ENCODE peak calls at places on chromosomes 6 and 20, in nine cellular contexts. X, M, P, K, B, D, Q, L and W are unnamed samples.

GRCh38 chr6:21864211-21864610 is 270.7 kb downstream of the SOX4 start:
- DNase-seq in X (no peak), M (no peak), P (no peak), K (no peak), B (no peak), D (no peak), Q (no peak), L (no peak), W (no peak)

GRCh38 chr6:137044366-137045220 is at the start of gene IL20RA:
- DNase-seq in X (peak; percentile 20), M (no peak), P (no peak), K (peak; percentile 81), B (peak; percentile 6), D (no peak), Q (no peak), L (no peak), W (no peak)

GRCh38 chr6:96016781-96017180 is 1.0 kb downstream of the FUT9 start:
- DNase-seq in X (no peak), M (no peak), P (no peak), K (no peak), B (no peak), D (no peak), Q (no peak), L (no peak), W (no peak)

GRCh38 chr6:109055771-109056235 is 38.8 kb downstream of the SESN1 start:
- DNase-seq in X (no peak), M (no peak), P (peak; percentile 70), K (no peak), B (peak; percentile 32), D (no peak), Q (no peak), L (no peak), W (no peak)

GRCh38 chr6:151306269-151306783 is 66.6 kb downstream of the AKAP12 start:
- DNase-seq in X (no peak), M (no peak), P (no peak), K (no peak), B (no peak), D (no peak), Q (no peak), L (no peak), W (no peak)

GRCh38 chr6:52910091-52910490 is 593 bp upstream of the GSTA3 start:
- DNase-seq in X (no peak), M (no peak), P (no peak), K (no peak), B (peak; percentile 39), D (no peak), Q (no peak), L (no peak), W (no peak)

GRCh38 chr6:108732101-108732870 is 115.9 kb upstream of the ARMC2 start:
- DNase-seq in X (no peak), M (peak; percentile 49), P (peak; percentile 74), K (no peak), B (no peak), D (peak; percentile 62), Q (no peak), L (no peak), W (no peak)

GRCh38 chr6:104486003-104486402 is 373.7 kb downstream of the HACE1 start:
- DNase-seq in X (no peak), M (no peak), P (no peak), K (no peak), B (no peak), D (no peak), Q (no peak), L (no peak), W (no peak)

GRCh38 chr20:6756961-6757595 is 10.4 kb upstream of the BMP2 start:
- DNase-seq in X (no peak), M (no peak), P (no peak), K (no peak), B (no peak), D (no peak), Q (no peak), L (no peak), W (no peak)

GRCh38 chr20:2771631-2772080 is 28.8 kb downstream of the CPXM1 start:
- DNase-seq in X (no peak), M (no peak), P (no peak), K (no peak), B (no peak), D (no peak), Q (no peak), L (no peak), W (no peak)

GRCh38 chr6:2266845-2267244 is 21.4 kb upstream of the GMDS start:
- DNase-seq in X (no peak), M (no peak), P (no peak), K (no peak), B (no peak), D (no peak), Q (no peak), L (no peak), W (no peak)

GRCh38 chr6:35413911-35414310 is 38.2 kb upstream of the FANCE start:
- DNase-seq in X (no peak), M (no peak), P (no peak), K (no peak), B (no peak), D (no peak), Q (no peak), L (no peak), W (no peak)

GRCh38 chr6:35419961-35420360 is 32.2 kb upstream of the FANCE start:
- DNase-seq in X (no peak), M (no peak), P (no peak), K (no peak), B (no peak), D (no peak), Q (no peak), L (no peak), W (no peak)

GRCh38 chr6:35417979-35418661 is 34.0 kb upstream of the FANCE start:
- DNase-seq in X (no peak), M (peak; percentile 74), P (no peak), K (no peak), B (no peak), D (peak; percentile 40), Q (no peak), L (no peak), W (no peak)

GRCh38 chr6:35415065-35415880 is 36.9 kb upstream of the FANCE start:
- DNase-seq in X (peak; percentile 65), M (peak; percentile 74), P (peak; percentile 85), K (peak; percentile 75), B (peak; percentile 94), D (peak; percentile 80), Q (peak; percentile 58), L (peak; percentile 23), W (peak; percentile 26)

DNA sequence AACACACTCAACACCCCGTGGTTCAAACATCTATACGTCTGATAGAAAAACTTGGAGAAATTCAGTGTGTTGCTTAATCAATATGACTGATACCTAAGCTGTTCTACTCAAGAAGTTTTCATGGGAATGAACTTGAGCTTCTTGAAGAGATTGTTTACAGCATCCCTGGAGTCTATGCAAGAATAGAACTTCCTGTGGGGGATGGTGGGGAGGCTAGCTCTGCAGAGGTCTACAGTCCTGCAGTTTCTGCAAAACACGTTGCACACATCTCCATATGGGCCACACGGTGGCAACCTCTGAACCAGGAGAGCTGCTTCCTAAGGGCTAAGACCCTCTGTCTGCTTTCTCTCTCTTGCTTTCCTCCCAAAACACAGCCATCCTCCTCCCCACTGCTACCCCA is 32.7 kb upstream of the FANCE start:
- DNase-seq in X (no peak), M (no peak), P (peak; percentile 56), K (no peak), B (peak; percentile 71), D (peak; percentile 65), Q (peak; percentile 52), L (no peak), W (no peak)
- TF ChIP-seq CTCF in X (no peak), M (no peak), P (peak; percentile 21), K (no peak), B (peak; percentile 48), D (peak; percentile 44), Q (peak; percentile 62), L (no peak), W (peak; percentile 26)

GRCh38 chr6:115221185-115221584 is 839.5 kb downstream of the FRK start:
- DNase-seq in X (no peak), M (no peak), P (no peak), K (no peak), B (no peak), D (no peak), Q (no peak), L (no peak), W (no peak)
- TF ChIP-seq CTCF in X (no peak), M (no peak), P (no peak), K (no peak), B (no peak), D (no peak), Q (no peak), L (no peak), W (no peak)

GRCh38 chr6:45618259-45618658 is 240.5 kb upstream of the SUPT3H start:
- DNase-seq in X (no peak), M (no peak), P (no peak), K (no peak), B (no peak), D (no peak), Q (no peak), L (no peak), W (no peak)

GRCh38 chr6:45619211-45619760 is 241.6 kb upstream of the SUPT3H start:
- DNase-seq in X (no peak), M (no peak), P (peak; percentile 42), K (no peak), B (peak; percentile 32), D (no peak), Q (no peak), L (no peak), W (no peak)

GRCh38 chr6:45619994-45620471 is 242.3 kb upstream of the SUPT3H start:
- DNase-seq in X (no peak), M (no peak), P (peak; percentile 80), K (no peak), B (peak; percentile 65), D (peak; percentile 82), Q (peak; percentile 57), L (no peak), W (no peak)

GRCh38 chr6:45616209-45616608 is 238.5 kb upstream of the SUPT3H start:
- DNase-seq in X (no peak), M (no peak), P (no peak), K (no peak), B (no peak), D (no peak), Q (no peak), L (no peak), W (no peak)

DNA sequence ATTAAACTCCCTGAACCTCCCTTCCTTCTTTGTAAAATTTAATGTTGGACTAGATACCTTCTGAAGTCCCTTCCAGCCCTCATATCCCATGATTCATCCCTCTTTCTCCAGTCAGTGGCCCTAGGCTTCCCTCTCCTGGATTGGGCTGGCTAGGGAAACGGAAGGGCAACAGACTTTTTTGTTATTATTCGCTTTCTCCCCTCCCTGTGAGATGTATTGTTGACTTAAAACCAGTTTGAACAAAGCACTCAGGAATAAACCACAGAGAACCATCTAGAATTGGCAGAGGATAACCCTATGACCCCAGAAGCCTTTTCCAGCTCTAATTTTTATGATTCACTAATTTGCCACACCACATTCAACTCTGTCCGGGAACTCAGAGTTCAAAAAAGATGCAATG is 239.7 kb upstream of the SUPT3H start:
- DNase-seq in X (no peak), M (no peak), P (peak; percentile 57), K (no peak), B (peak; percentile 85), D (no peak), Q (no peak), L (no peak), W (no peak)
- TF ChIP-seq CTCF in X (no peak), M (no peak), P (peak; percentile 24), K (no peak), B (peak; percentile 37), D (no peak), Q (no peak), L (no peak), W (no peak)

DNA sequence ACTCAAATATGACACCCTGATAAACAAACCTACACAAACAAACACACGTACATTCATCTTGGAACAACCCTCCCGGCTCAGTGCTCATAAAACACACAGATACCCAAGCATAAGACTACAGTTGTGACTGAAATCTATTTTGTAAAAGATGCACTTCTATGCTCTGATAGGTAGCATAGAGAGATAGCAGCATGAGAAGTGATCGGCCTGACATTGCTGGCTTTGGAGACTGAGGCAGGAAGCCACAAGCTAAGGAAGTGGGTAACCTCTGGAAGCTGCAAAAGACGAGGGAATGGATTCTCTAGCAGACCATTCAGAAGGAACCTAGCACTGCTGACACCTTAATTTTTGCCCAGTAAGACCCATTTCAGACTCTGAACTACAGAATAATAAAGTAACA is 1.6 kb upstream of the RNF39 start:
- DNase-seq in X (no peak), M (no peak), P (no peak), K (no peak), B (no peak), D (no peak), Q (no peak), L (no peak), W (no peak)
- TF ChIP-seq CTCF in X (no peak), M (no peak), P (no peak), K (no peak), B (no peak), D (no peak), Q (no peak), L (no peak), W (no peak)